ENCODE peak calls at places on chromosomes 2 and 18, in five cellular contexts. K is NCI-H187, D is NB4, V is iPS DF 6.9, Y is astrocyte of the spinal cord. J is an unnamed sample.

GRCh38 chr18:36179562-36180334 is 7.5 kb upstream of the MOCOS start:
- DNase-seq in K (no peak), D (no peak), V (no peak), Y (peak; percentile 93), J (no peak)

GRCh38 chr2:42063383-42064171 is 15.8 kb downstream of the PKDCC start:
- DNase-seq in K (no peak), D (no peak), V (no peak), Y (no peak), J (no peak)

GRCh38 chr2:171723724-171724683 is 36.7 kb downstream of the DYNC1I2 start:
- DNase-seq in K (peak; percentile 2), D (peak; percentile 14), V (peak; percentile 1), Y (peak; percentile 54), J (no peak)

GRCh38 chr2:232325324-232326273 is 53.0 kb upstream of the ALPP start:
- DNase-seq in K (peak; percentile 3), D (peak; percentile 60), V (no peak), Y (no peak), J (peak; percentile 58)

GRCh38 chr2:63817382-63817781 is 24.3 kb upstream of the UGP2 start:
- DNase-seq in K (no peak), D (no peak), V (no peak), Y (no peak), J (no peak)

GRCh38 chr18:7576685-7577084 is 9.6 kb downstream of the PTPRM start:
- DNase-seq in K (no peak), D (no peak), V (no peak), Y (peak; percentile 68), J (no peak)

GRCh38 chr18:46756559-46757201 is at the start of gene ST8SIA5:
- DNase-seq in K (no peak), D (no peak), V (no peak), Y (no peak), J (no peak)

GRCh38 chr18:8828798-8829197 is 123.4 kb downstream of the MTCL1 start:
- DNase-seq in K (no peak), D (peak; percentile 76), V (no peak), Y (no peak), J (no peak)

GRCh38 chr2:240655931-240656886 is 26.5 kb downstream of the AQP12B start:
- DNase-seq in K (no peak), D (peak; percentile 70), V (no peak), Y (peak; percentile 16), J (peak; percentile 49)

GRCh38 chr2:214382229-214382628 is 28.6 kb upstream of the VWC2L start:
- DNase-seq in K (no peak), D (no peak), V (no peak), Y (no peak), J (no peak)

GRCh38 chr18:62898359-62898758 is 183.0 kb downstream of the PHLPP1 start:
- DNase-seq in K (no peak), D (no peak), V (no peak), Y (no peak), J (no peak)

GRCh38 chr18:2411381-2411977 is 159.8 kb downstream of the METTL4 start:
- DNase-seq in K (no peak), D (no peak), V (no peak), Y (peak; percentile 69), J (no peak)

GRCh38 chr2:144217853-144218633 is 301.9 kb downstream of the ZEB2 start:
- DNase-seq in K (no peak), D (no peak), V (no peak), Y (peak; percentile 12), J (no peak)

GRCh38 chr2:207333599-207334308 is 168.0 kb upstream of the KLF7 start:
- DNase-seq in K (no peak), D (no peak), V (no peak), Y (peak; percentile 28), J (no peak)

GRCh38 chr2:55155764-55156221 is 76.3 kb downstream of the CLHC1 start:
- DNase-seq in K (no peak), D (no peak), V (no peak), Y (peak; percentile 84), J (no peak)

GRCh38 chr2:240746671-240747070 is 55.0 kb downstream of the AQP12A start:
- DNase-seq in K (no peak), D (no peak), V (no peak), Y (no peak), J (no peak)

GRCh38 chr2:164014068-164014577 is 278.3 kb upstream of the FIGN start:
- DNase-seq in K (no peak), D (no peak), V (no peak), Y (peak; percentile 32), J (no peak)

GRCh38 chr2:54466880-54467279 is 10.8 kb downstream of the SPTBN1 start:
- DNase-seq in K (no peak), D (no peak), V (no peak), Y (no peak), J (no peak)

GRCh38 chr2:108916397-108917077 is 72.5 kb downstream of the EDAR start:
- DNase-seq in K (no peak), D (peak; percentile 38), V (no peak), Y (no peak), J (no peak)

GRCh38 chr2:234403751-234404150 is 93.1 kb downstream of the ARL4C start:
- DNase-seq in K (no peak), D (no peak), V (no peak), Y (no peak), J (no peak)

GRCh38 chr2:234241656-234242445 is 191.3 kb downstream of the SPP2 start:
- DNase-seq in K (no peak), D (no peak), V (no peak), Y (peak; percentile 92), J (no peak)

GRCh38 chr2:112074506-112074905 is 19.4 kb downstream of the TMEM87B start:
- DNase-seq in K (no peak), D (no peak), V (no peak), Y (no peak), J (no peak)

GRCh38 chr18:58549814-58550339 is 79.0 kb downstream of the ALPK2 start:
- DNase-seq in K (no peak), D (no peak), V (no peak), Y (no peak), J (no peak)

GRCh38 chr2:146376511-146377084 is 1468.2 kb upstream of the ACVR2A start:
- DNase-seq in K (no peak), D (no peak), V (no peak), Y (no peak), J (no peak)

GRCh38 chr2:953975-954686 is 3.5 kb downstream of the SNTG2 start:
- DNase-seq in K (no peak), D (peak; percentile 14), V (no peak), Y (peak; percentile 24), J (no peak)

GRCh38 chr2:62631160-62632085 is 74.1 kb upstream of the EHBP1 start:
- DNase-seq in K (no peak), D (no peak), V (no peak), Y (no peak), J (no peak)